ENCODE peak calls at places on chromosomes 3 and 15, in ten cellular contexts. A, L, E, P, O, T, Q, W, Y and N are unnamed samples.

GRCh38 chr3:127457094-127457475 is 133.4 kb downstream of the TPRA1 start:
- DNase-seq in A (no peak), L (peak; percentile 67), E (peak; percentile 66), P (no peak), O (peak; percentile 72), T (no peak), Q (peak; percentile 51), W (no peak), Y (peak; percentile 78), N (peak; percentile 51)

GRCh38 chr3:14461748-14462324 is 59.4 kb downstream of the SLC6A6 start:
- DNase-seq in A (peak; percentile 34), L (no peak), E (no peak), P (peak; percentile 28), O (peak; percentile 73), T (no peak), Q (peak; percentile 74), W (peak; percentile 66), Y (no peak), N (peak; percentile 76)

GRCh38 chr15:58957101-58957973 is 23.9 kb upstream of the SLTM start:
- DNase-seq in A (no peak), L (peak; percentile 68), E (no peak), P (peak; percentile 60), O (peak; percentile 81), T (no peak), Q (peak; percentile 90), W (peak; percentile 68), Y (no peak), N (peak; percentile 63)

GRCh38 chr15:64490598-64491259 is 30.4 kb downstream of the ZNF609 start:
- DNase-seq in A (peak; percentile 30), L (no peak), E (no peak), P (no peak), O (no peak), T (no peak), Q (no peak), W (no peak), Y (no peak), N (no peak)

GRCh38 chr3:25474000-25474399 is 45.9 kb downstream of the RARB start:
- DNase-seq in A (no peak), L (no peak), E (no peak), P (no peak), O (no peak), T (no peak), Q (no peak), W (no peak), Y (no peak), N (no peak)

GRCh38 chr3:143070977-143071551 is 48.5 kb upstream of the CHST2 start:
- DNase-seq in A (peak; percentile 46), L (no peak), E (no peak), P (no peak), O (peak; percentile 35), T (no peak), Q (peak; percentile 18), W (no peak), Y (no peak), N (no peak)

GRCh38 chr3:151581046-151581445 is 120.2 kb upstream of the IGSF10 start:
- DNase-seq in A (no peak), L (no peak), E (no peak), P (no peak), O (no peak), T (no peak), Q (no peak), W (no peak), Y (no peak), N (no peak)

GRCh38 chr3:197880361-197881339 is 69.3 kb upstream of the RPL35A start:
- DNase-seq in A (no peak), L (no peak), E (no peak), P (no peak), O (no peak), T (no peak), Q (no peak), W (no peak), Y (no peak), N (no peak)

GRCh38 chr3:174325834-174326705 is 533.1 kb upstream of the NAALADL2 start:
- DNase-seq in A (no peak), L (no peak), E (no peak), P (no peak), O (no peak), T (no peak), Q (no peak), W (no peak), Y (no peak), N (no peak)
- TF ChIP-seq CTCF in A (no peak), L (no peak), E (no peak), P (no peak), O (no peak), T (no peak), Q (no peak), W (no peak), Y (no peak), N (no peak)

GRCh38 chr15:82809308-82810060 is at the start of gene WHAMM:
- DNase-seq in A (peak; percentile 94), L (peak; percentile 99), E (peak; percentile 99), P (peak; percentile 85), O (peak; percentile 99), T (peak; percentile 99), Q (peak; percentile 98), W (peak; percentile 94), Y (peak; percentile 100), N (peak; percentile 90)
- TF ChIP-seq CTCF in A (peak; percentile 1), L (peak; percentile 8), E (no peak), P (no peak), O (no peak), T (no peak), Q (no peak), W (no peak), Y (no peak), N (peak; percentile 13)

DNA sequence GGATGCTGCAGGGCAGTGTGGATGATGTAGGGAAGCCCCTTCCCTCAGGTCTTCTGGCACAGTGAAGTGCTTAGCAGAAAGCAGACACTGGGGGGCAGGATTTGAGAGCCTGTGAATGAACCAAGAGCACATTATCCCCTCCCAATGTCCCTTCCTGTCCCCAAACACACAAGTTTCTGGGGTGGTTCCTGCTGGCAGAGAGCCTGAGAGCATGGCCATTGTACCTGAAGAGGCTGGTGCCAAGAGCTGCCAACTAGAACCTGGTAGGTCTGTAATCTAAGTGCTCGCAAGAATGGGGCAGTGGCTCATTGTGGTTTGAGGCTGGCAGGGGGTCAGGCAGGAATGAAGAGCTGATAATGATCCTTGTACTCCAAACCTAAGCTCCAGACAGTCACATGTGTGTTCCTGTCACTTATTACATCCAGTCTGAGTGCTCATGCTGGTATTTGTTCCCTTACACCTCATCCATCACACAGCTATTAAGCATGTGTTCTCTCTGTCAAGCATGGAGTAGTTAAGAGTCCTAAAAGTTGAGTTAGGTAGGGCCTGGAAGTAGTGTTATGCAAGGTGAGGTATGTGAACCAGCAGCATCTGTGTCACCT is 6.7 kb upstream of the CCR1 start:
- DNase-seq in A (no peak), L (no peak), E (no peak), P (no peak), O (peak; percentile 44), T (no peak), Q (peak; percentile 57), W (no peak), Y (no peak), N (peak; percentile 43)
- TF ChIP-seq CTCF in A (peak; percentile 20), L (no peak), E (no peak), P (peak; percentile 34), O (peak; percentile 36), T (no peak), Q (peak; percentile 66), W (no peak), Y (no peak), N (peak; percentile 24)

GRCh38 chr3:38039899-38040261 is 872 bp downstream of the DLEC1 start:
- DNase-seq in A (no peak), L (peak; percentile 84), E (peak; percentile 83), P (no peak), O (peak; percentile 58), T (no peak), Q (no peak), W (peak; percentile 64), Y (no peak), N (no peak)
- TF ChIP-seq CTCF in A (peak; percentile 31), L (peak; percentile 25), E (peak; percentile 42), P (no peak), O (no peak), T (peak; percentile 41), Q (peak; percentile 12), W (no peak), Y (no peak), N (no peak)